ENCODE peak calls at places on chromosomes 7 and 10, in nine cellular contexts. Z, M, D, B, F, X, W, E and O are unnamed samples.

GRCh38 chr10:33026422-33026821 is 68.4 kb upstream of the ITGB1 start:
- DNase-seq in Z (no peak), M (no peak), D (no peak), B (no peak), F (no peak), X (no peak), W (no peak), E (no peak), O (no peak)

GRCh38 chr7:34748244-34749039 is 90.4 kb downstream of the NPSR1 start:
- DNase-seq in Z (no peak), M (peak), D (no peak), B (peak), F (peak), X (peak), W (no peak), E (peak), O (peak)

GRCh38 chr7:125927556-125927955 is 997.9 kb upstream of the POT1 start:
- DNase-seq in Z (no peak), M (no peak), D (peak), B (no peak), F (no peak), X (no peak), W (no peak), E (no peak), O (no peak)

GRCh38 chr10:117626228-117626627 is 83.7 kb downstream of the EMX2 start:
- DNase-seq in Z (no peak), M (no peak), D (no peak), B (no peak), F (no peak), X (no peak), W (no peak), E (no peak), O (peak)

GRCh38 chr10:48603421-48604038 is 1.3 kb downstream of the ARHGAP22 start:
- DNase-seq in Z (no peak), M (no peak), D (no peak), B (no peak), F (no peak), X (no peak), W (no peak), E (no peak), O (peak)

GRCh38 chr10:126059101-126059826 is 162.9 kb downstream of the FANK1 start:
- DNase-seq in Z (no peak), M (no peak), D (no peak), B (no peak), F (peak), X (no peak), W (no peak), E (no peak), O (no peak)

GRCh38 chr10:48511855-48512191 is 93.0 kb downstream of the ARHGAP22 start:
- DNase-seq in Z (no peak), M (no peak), D (no peak), B (peak), F (no peak), X (no peak), W (no peak), E (no peak), O (no peak)

GRCh38 chr10:12909836-12910185 is 91.7 kb downstream of the CCDC3 start:
- DNase-seq in Z (no peak), M (no peak), D (no peak), B (no peak), F (no peak), X (no peak), W (no peak), E (no peak), O (peak)

GRCh38 chr7:20152511-20152910 is 64.7 kb downstream of the MACC1 start:
- DNase-seq in Z (no peak), M (no peak), D (no peak), B (no peak), F (no peak), X (no peak), W (no peak), E (no peak), O (no peak)

GRCh38 chr10:20958764-20959163 is 61.7 kb upstream of the NEBL start:
- DNase-seq in Z (no peak), M (no peak), D (no peak), B (no peak), F (no peak), X (no peak), W (no peak), E (no peak), O (no peak)

GRCh38 chr10:58072634-58073033 is 195.1 kb downstream of the IPMK start:
- DNase-seq in Z (no peak), M (no peak), D (no peak), B (no peak), F (no peak), X (no peak), W (no peak), E (no peak), O (no peak)

GRCh38 chr7:132191418-132191817 is 384.9 kb downstream of the PLXNA4 start:
- DNase-seq in Z (peak), M (peak), D (no peak), B (no peak), F (no peak), X (no peak), W (no peak), E (no peak), O (no peak)

GRCh38 chr10:111175786-111176185 is 99.0 kb downstream of the ADRA2A start:
- DNase-seq in Z (no peak), M (no peak), D (no peak), B (no peak), F (no peak), X (no peak), W (no peak), E (no peak), O (no peak)

GRCh38 chr7:1549357-1550004 is 6.5 kb downstream of the TMEM184A start:
- DNase-seq in Z (no peak), M (no peak), D (no peak), B (no peak), F (no peak), X (no peak), W (peak), E (peak), O (no peak)

GRCh38 chr7:24576171-24577052 is 3.2 kb downstream of the PALS2 start:
- DNase-seq in Z (no peak), M (peak), D (peak), B (peak), F (peak), X (peak), W (no peak), E (no peak), O (no peak)

GRCh38 chr7:94908204-94909022 is 1.0 kb downstream of the PPP1R9A start:
- DNase-seq in Z (peak), M (peak), D (peak), B (peak), F (no peak), X (peak), W (peak), E (peak), O (no peak)

GRCh38 chr7:101943306-101943705 is 125.9 kb downstream of the CUX1 start:
- DNase-seq in Z (no peak), M (no peak), D (no peak), B (no peak), F (no peak), X (no peak), W (no peak), E (no peak), O (no peak)

GRCh38 chr7:116032886-116033285 is 2.3 kb upstream of the TFEC start:
- DNase-seq in Z (no peak), M (no peak), D (no peak), B (no peak), F (no peak), X (no peak), W (no peak), E (no peak), O (no peak)

GRCh38 chr7:116034411-116034810 is 3.8 kb upstream of the TFEC start:
- DNase-seq in Z (no peak), M (no peak), D (no peak), B (no peak), F (no peak), X (no peak), W (no peak), E (no peak), O (no peak)

GRCh38 chr7:116025098-116025809 is 5.3 kb downstream of the TFEC start:
- DNase-seq in Z (no peak), M (peak), D (no peak), B (no peak), F (no peak), X (no peak), W (no peak), E (no peak), O (no peak)

GRCh38 chr7:116030626-116031276 is at the start of gene TFEC:
- DNase-seq in Z (no peak), M (peak), D (no peak), B (no peak), F (no peak), X (no peak), W (no peak), E (no peak), O (no peak)

GRCh38 chr7:116028808-116029207 is 1.8 kb downstream of the TFEC start:
- DNase-seq in Z (no peak), M (no peak), D (no peak), B (no peak), F (no peak), X (no peak), W (no peak), E (no peak), O (no peak)
- H3K4me3 ChIP-seq in Z (no peak), M (no peak), D (no peak), B (no peak), F (no peak), X (no peak), W (no peak), E (no peak), O (no peak)

GRCh38 chr7:155820788-155821187 is 8.5 kb upstream of the SHH start:
- DNase-seq in Z (no peak), M (no peak), D (no peak), B (no peak), F (no peak), X (no peak), W (no peak), E (no peak), O (no peak)
- H3K4me3 ChIP-seq in Z (no peak), M (no peak), D (no peak), B (no peak), F (no peak), X (no peak), W (no peak), E (no peak), O (no peak)

GRCh38 chr7:150918378-150918777 is 59.7 kb downstream of the KCNH2 start:
- DNase-seq in Z (no peak), M (no peak), D (no peak), B (no peak), F (no peak), X (no peak), W (no peak), E (no peak), O (no peak)
- H3K4me3 ChIP-seq in Z (no peak), M (no peak), D (no peak), B (no peak), F (no peak), X (no peak), W (no peak), E (no peak), O (no peak)

GRCh38 chr7:151012031-151012692 is 12.1 kb downstream of the ATG9B start:
- DNase-seq in Z (no peak), M (no peak), D (no peak), B (no peak), F (no peak), X (peak), W (no peak), E (no peak), O (no peak)

GRCh38 chr7:151014950-151015349 is 9.3 kb downstream of the ATG9B start:
- DNase-seq in Z (no peak), M (no peak), D (no peak), B (no peak), F (no peak), X (peak), W (no peak), E (no peak), O (no peak)

GRCh38 chr7:151013728-151014497 is 10.4 kb downstream of the ATG9B start:
- DNase-seq in Z (peak), M (peak), D (peak), B (peak), F (no peak), X (peak), W (peak), E (peak), O (no peak)

GRCh38 chr7:151012921-151013347 is 11.4 kb downstream of the ATG9B start:
- DNase-seq in Z (no peak), M (peak), D (peak), B (no peak), F (no peak), X (no peak), W (no peak), E (no peak), O (no peak)

GRCh38 chr7:151013356-151013727 is 11.0 kb downstream of the ATG9B start:
- DNase-seq in Z (no peak), M (no peak), D (no peak), B (no peak), F (no peak), X (peak), W (no peak), E (no peak), O (no peak)
- H3K4me3 ChIP-seq in Z (no peak), M (no peak), D (peak), B (peak), F (peak), X (peak), W (no peak), E (peak), O (no peak)

GRCh38 chr10:89474452-89474851 is 60.1 kb downstream of the IFIT5 start:
- DNase-seq in Z (no peak), M (no peak), D (no peak), B (no peak), F (no peak), X (no peak), W (no peak), E (no peak), O (no peak)

GRCh38 chr10:89476676-89477075 is 58.7 kb downstream of the SLC16A12 start:
- DNase-seq in Z (no peak), M (peak), D (no peak), B (peak), F (no peak), X (no peak), W (peak), E (peak), O (no peak)

GRCh38 chr10:89475137-89475536 is 60.3 kb downstream of the SLC16A12 start:
- DNase-seq in Z (no peak), M (no peak), D (peak), B (no peak), F (no peak), X (no peak), W (no peak), E (no peak), O (no peak)

GRCh38 chr10:89475567-89475966 is 59.8 kb downstream of the SLC16A12 start:
- DNase-seq in Z (no peak), M (no peak), D (no peak), B (no peak), F (no peak), X (no peak), W (no peak), E (no peak), O (no peak)

DNA sequence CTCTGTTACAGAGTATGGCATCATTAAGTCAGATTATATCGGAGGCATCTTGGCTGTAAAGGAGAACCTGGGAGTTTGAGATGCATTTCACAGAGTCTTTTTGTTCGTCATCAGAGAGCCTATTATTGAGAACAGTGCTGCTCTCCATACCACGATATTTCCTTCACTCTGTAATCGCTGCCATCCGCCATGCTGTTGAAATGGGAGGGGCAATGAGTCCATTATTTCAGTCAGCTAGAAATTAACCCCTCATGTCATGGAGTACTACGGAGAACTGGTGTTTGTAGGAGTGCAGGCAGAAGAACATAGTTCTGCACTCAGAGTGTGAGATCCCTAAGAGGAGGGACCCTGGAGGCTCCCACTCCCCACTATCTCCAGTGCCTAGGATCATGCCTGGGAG is 59.2 kb downstream of the SLC16A12 start:
- DNase-seq in Z (no peak), M (no peak), D (no peak), B (no peak), F (no peak), X (no peak), W (no peak), E (no peak), O (no peak)
- H3K4me3 ChIP-seq in Z (no peak), M (no peak), D (no peak), B (no peak), F (no peak), X (no peak), W (no peak), E (no peak), O (no peak)

GRCh38 chr7:22786290-22786932 is 36.2 kb downstream of the TOMM7 start:
- DNase-seq in Z (no peak), M (no peak), D (peak), B (no peak), F (no peak), X (peak), W (no peak), E (no peak), O (no peak)

GRCh38 chr7:22793593-22794462 is 28.8 kb downstream of the TOMM7 start:
- DNase-seq in Z (no peak), M (peak), D (no peak), B (no peak), F (no peak), X (no peak), W (no peak), E (no peak), O (no peak)

GRCh38 chr7:22787936-22788335 is 34.7 kb downstream of the TOMM7 start:
- DNase-seq in Z (no peak), M (no peak), D (no peak), B (no peak), F (no peak), X (no peak), W (no peak), E (no peak), O (no peak)

GRCh38 chr7:22791204-22792158 is 31.2 kb downstream of the TOMM7 start:
- DNase-seq in Z (no peak), M (peak), D (no peak), B (no peak), F (no peak), X (no peak), W (no peak), E (no peak), O (no peak)
- H3K4me3 ChIP-seq in Z (no peak), M (no peak), D (no peak), B (no peak), F (no peak), X (no peak), W (no peak), E (no peak), O (no peak)

DNA sequence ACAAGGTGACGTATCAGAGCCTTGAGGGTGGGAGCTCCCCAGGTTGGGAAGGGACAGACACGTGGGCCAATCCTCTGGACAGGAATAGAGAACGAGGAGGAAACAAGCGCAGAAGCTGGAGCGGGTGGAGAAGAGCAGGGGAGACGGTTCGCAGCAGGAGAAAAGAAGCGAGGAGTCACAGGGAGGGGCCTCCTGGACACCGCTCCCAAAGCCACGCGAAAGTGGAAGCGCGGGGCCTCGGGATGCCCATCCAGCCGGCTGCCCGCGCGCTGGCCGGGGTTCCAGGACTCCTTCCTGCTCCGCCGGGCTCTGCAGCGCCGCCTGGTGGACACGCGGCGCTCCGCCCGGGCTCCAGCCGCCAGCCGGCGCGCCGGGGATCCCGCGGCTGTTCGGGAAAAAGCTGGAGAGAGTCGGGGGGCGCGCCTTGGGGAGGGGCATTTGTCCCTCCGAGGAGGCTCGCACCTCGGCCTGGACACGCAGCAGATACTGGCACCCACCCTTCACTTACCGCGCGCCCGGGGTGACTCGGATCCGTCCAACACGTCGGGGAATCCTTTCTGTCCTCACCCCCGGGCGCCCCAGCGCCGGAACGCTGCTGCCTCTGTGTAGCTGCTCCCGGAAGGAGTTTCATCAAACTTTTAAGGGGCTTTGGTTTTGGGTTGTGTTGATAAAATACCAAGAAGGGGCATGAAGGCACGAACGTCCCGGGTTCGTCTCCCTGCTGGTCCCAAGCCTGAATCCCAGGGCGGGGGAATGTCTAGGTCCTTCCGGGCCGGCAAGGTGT is 6.2 kb downstream of the ZNF503 start:
- DNase-seq in Z (peak), M (peak), D (peak), B (peak), F (no peak), X (peak), W (peak), E (peak), O (no peak)
- H3K4me3 ChIP-seq in Z (no peak), M (peak), D (peak), B (peak), F (peak), X (peak), W (peak), E (peak), O (no peak)

DNA sequence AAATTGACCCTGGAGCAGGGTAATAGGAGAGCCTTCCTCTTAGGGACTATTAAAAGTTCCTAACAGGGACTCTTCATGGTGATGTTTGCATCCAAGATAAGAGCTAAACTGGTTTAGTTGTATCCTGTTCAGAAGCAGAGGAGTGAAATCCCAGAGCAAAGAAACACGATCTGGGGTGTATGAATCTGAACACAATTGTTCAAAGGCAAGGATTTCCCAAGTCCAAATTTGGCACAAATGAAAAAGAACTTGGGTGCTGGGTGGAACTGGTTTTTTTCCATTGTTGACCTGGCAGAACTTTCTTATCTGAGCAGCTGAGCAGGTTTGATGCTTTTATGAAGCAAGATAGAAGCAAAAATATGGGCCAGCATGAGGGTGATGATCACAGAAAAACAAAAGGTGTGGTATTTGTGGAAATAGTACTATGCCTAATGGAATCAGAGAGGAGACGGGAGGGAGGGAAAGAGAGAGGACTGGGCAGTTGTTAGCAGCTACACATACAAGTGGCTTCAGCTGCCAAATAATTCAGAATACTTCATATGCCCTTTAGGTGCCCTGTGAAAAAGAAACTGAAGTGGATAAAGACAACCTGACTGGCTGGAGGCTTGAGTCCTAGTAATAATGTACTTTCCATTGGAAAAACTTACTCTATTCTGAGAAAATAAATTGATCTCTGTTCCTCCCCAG is 6.1 kb downstream of the AGFG2 start:
- DNase-seq in Z (no peak), M (peak), D (no peak), B (peak), F (no peak), X (no peak), W (no peak), E (no peak), O (no peak)
- H3K4me3 ChIP-seq in Z (no peak), M (no peak), D (no peak), B (no peak), F (no peak), X (no peak), W (no peak), E (no peak), O (no peak)

GRCh38 chr7:515628-516027 is 4.0 kb downstream of the PDGFA start:
- DNase-seq in Z (no peak), M (no peak), D (peak), B (no peak), F (no peak), X (no peak), W (no peak), E (peak), O (no peak)
- H3K4me3 ChIP-seq in Z (no peak), M (no peak), D (peak), B (peak), F (no peak), X (no peak), W (no peak), E (peak), O (no peak)

GRCh38 chr10:6162589-6163356 is 40.0 kb upstream of the PFKFB3 start:
- DNase-seq in Z (peak), M (peak), D (no peak), B (no peak), F (no peak), X (peak), W (no peak), E (no peak), O (no peak)
- H3K4me3 ChIP-seq in Z (no peak), M (no peak), D (no peak), B (peak), F (peak), X (peak), W (no peak), E (peak), O (no peak)